ENCODE peak calls at places on chromosomes 11 and 22, in nine cellular contexts. N is Calu3; Z is foreskin keratinocyte; D is AG08396; J is neural progenitor cell; X is PC-9; E is AG09309; I is occipital lobe; P is CD8-positive, alpha-beta memory T cell. R is an unnamed sample.

GRCh38 chr11:59728913-59729312 is 15.3 kb upstream of the OR10V1 start:
- DNase-seq in N (no peak), Z (no peak), D (no peak), J (no peak), X (no peak), E (no peak), I (no peak), P (no peak), R (no peak)

GRCh38 chr11:100472727-100473389 is 214.2 kb upstream of the ARHGAP42 start:
- DNase-seq in N (no peak), Z (no peak), D (no peak), J (no peak), X (no peak), E (no peak), I (no peak), P (no peak), R (no peak)

GRCh38 chr11:104968365-104968855 is at the start of gene CASP4:
- DNase-seq in N (peak; percentile 14), Z (peak; percentile 81), D (peak; percentile 44), J (no peak), X (peak; percentile 20), E (peak; percentile 48), I (no peak), P (peak; percentile 55), R (no peak)

GRCh38 chr22:46196268-46196667 is 45.9 kb downstream of the PPARA start:
- DNase-seq in N (no peak), Z (no peak), D (no peak), J (no peak), X (no peak), E (no peak), I (no peak), P (no peak), R (no peak)

GRCh38 chr22:29344137-29344536 is 28.6 kb upstream of the RASL10A start:
- DNase-seq in N (peak; percentile 38), Z (peak; percentile 94), D (peak; percentile 77), J (no peak), X (peak; percentile 93), E (peak; percentile 89), I (peak; percentile 40), P (no peak), R (no peak)

GRCh38 chr11:86456075-86456939 is 81.6 kb downstream of the CCDC81 start:
- DNase-seq in N (peak; percentile 72), Z (peak; percentile 64), D (peak; percentile 72), J (peak; percentile 95), X (peak; percentile 78), E (peak; percentile 27), I (peak; percentile 68), P (peak; percentile 33), R (peak; percentile 70)

GRCh38 chr11:8989411-8989810 is 14.4 kb downstream of the NRIP3 start:
- DNase-seq in N (no peak), Z (no peak), D (peak; percentile 61), J (no peak), X (peak; percentile 7), E (peak; percentile 40), I (no peak), P (no peak), R (no peak)

GRCh38 chr11:126546191-126546590 is 190.7 kb downstream of the ST3GAL4 start:
- DNase-seq in N (no peak), Z (peak; percentile 49), D (peak; percentile 48), J (peak; percentile 34), X (no peak), E (no peak), I (no peak), P (no peak), R (no peak)

GRCh38 chr22:48808038-48808960 is 1019.4 kb downstream of the BRD1 start:
- DNase-seq in N (no peak), Z (no peak), D (no peak), J (no peak), X (no peak), E (no peak), I (no peak), P (no peak), R (no peak)

GRCh38 chr11:61157743-61158142 is 3.5 kb downstream of the VPS37C start:
- DNase-seq in N (no peak), Z (no peak), D (no peak), J (no peak), X (no peak), E (no peak), I (no peak), P (no peak), R (no peak)

GRCh38 chr11:26297179-26297970 is 34.6 kb upstream of the ANO3 start:
- DNase-seq in N (peak; percentile 34), Z (peak; percentile 46), D (peak; percentile 33), J (peak; percentile 65), X (peak; percentile 7), E (peak; percentile 66), I (no peak), P (no peak), R (peak; percentile 41)

GRCh38 chr11:126476256-126476970 is 120.9 kb downstream of the ST3GAL4 start:
- DNase-seq in N (no peak), Z (no peak), D (no peak), J (peak; percentile 45), X (no peak), E (no peak), I (no peak), P (no peak), R (no peak)

GRCh38 chr22:45064313-45065268 is 54.8 kb upstream of the PHF21B start:
- DNase-seq in N (peak; percentile 5), Z (peak; percentile 68), D (peak; percentile 75), J (no peak), X (peak; percentile 52), E (peak; percentile 42), I (no peak), P (no peak), R (no peak)

GRCh38 chr22:44245867-44246266 is 65.1 kb downstream of the PARVG start:
- DNase-seq in N (no peak), Z (no peak), D (no peak), J (no peak), X (no peak), E (no peak), I (no peak), P (no peak), R (no peak)

GRCh38 chr11:107370390-107370789 is 87.2 kb downstream of the CWF19L2 start:
- DNase-seq in N (no peak), Z (no peak), D (peak; percentile 37), J (no peak), X (no peak), E (peak; percentile 20), I (no peak), P (no peak), R (no peak)

R was measured in HAP-1.